ENCODE peak calls at places on chromosome 5, in six cellular contexts. One of them, this sample, is unnamed.

GRCh38 chr5:52924458-52924857 is 64.7 kb upstream of the ITGA2 start:
- DNase-seq in nucleus accumbens: no peak
- DNase-seq in neural crest cell: no peak
- DNase-seq in HuH-7: no peak
- DNase-seq in stimulated activated CD8-positive, alpha-beta memory T cell treated with anti-CD3 and anti-CD28 coated beads, Interleukin-4, amount 100 ng/mL, for 24 hours: no peak
- DNase-seq in psoas muscle: no peak
- DNase-seq in this sample: no peak

GRCh38 chr5:147339313-147339712 is 104.5 kb downstream of the STK32A start:
- DNase-seq in psoas muscle: no peak
- DNase-seq in neural crest cell: no peak
- DNase-seq in nucleus accumbens: no peak
- DNase-seq in stimulated activated CD8-positive, alpha-beta memory T cell treated with anti-CD3 and anti-CD28 coated beads, Interleukin-4, amount 100 ng/mL, for 24 hours: no peak
- DNase-seq in HuH-7: no peak
- DNase-seq in this sample: no peak

GRCh38 chr5:100746730-100747129 is 156.4 kb downstream of the ST8SIA4 start:
- DNase-seq in psoas muscle: no peak
- DNase-seq in HuH-7: no peak
- DNase-seq in stimulated activated CD8-positive, alpha-beta memory T cell treated with anti-CD3 and anti-CD28 coated beads, Interleukin-4, amount 100 ng/mL, for 24 hours: no peak
- DNase-seq in neural crest cell: no peak
- DNase-seq in nucleus accumbens: no peak
- DNase-seq in this sample: no peak

GRCh38 chr5:124773291-124774001 is 27.0 kb upstream of the ZNF608 start:
- DNase-seq in psoas muscle: no peak
- DNase-seq in neural crest cell: peak; percentile 3
- DNase-seq in HuH-7: no peak
- DNase-seq in nucleus accumbens: no peak
- DNase-seq in stimulated activated CD8-positive, alpha-beta memory T cell treated with anti-CD3 and anti-CD28 coated beads, Interleukin-4, amount 100 ng/mL, for 24 hours: no peak
- DNase-seq in this sample: no peak

GRCh38 chr5:40223884-40224402 is 455.8 kb upstream of the PTGER4 start:
- DNase-seq in HuH-7: no peak
- DNase-seq in psoas muscle: no peak
- DNase-seq in stimulated activated CD8-positive, alpha-beta memory T cell treated with anti-CD3 and anti-CD28 coated beads, Interleukin-4, amount 100 ng/mL, for 24 hours: no peak
- DNase-seq in neural crest cell: no peak
- DNase-seq in nucleus accumbens: no peak
- DNase-seq in this sample: no peak

GRCh38 chr5:1172007-1172581 is 29.3 kb upstream of the SLC6A19 start:
- DNase-seq in stimulated activated CD8-positive, alpha-beta memory T cell treated with anti-CD3 and anti-CD28 coated beads, Interleukin-4, amount 100 ng/mL, for 24 hours: no peak
- DNase-seq in neural crest cell: no peak
- DNase-seq in nucleus accumbens: no peak
- DNase-seq in psoas muscle: peak; percentile 10
- DNase-seq in HuH-7: no peak
- DNase-seq in this sample: no peak

GRCh38 chr5:139745121-139745799 is 50.3 kb upstream of the PSD2 start:
- DNase-seq in stimulated activated CD8-positive, alpha-beta memory T cell treated with anti-CD3 and anti-CD28 coated beads, Interleukin-4, amount 100 ng/mL, for 24 hours: no peak
- DNase-seq in nucleus accumbens: no peak
- DNase-seq in neural crest cell: no peak
- DNase-seq in psoas muscle: peak; percentile 67
- DNase-seq in HuH-7: no peak
- DNase-seq in this sample: peak; percentile 32

GRCh38 chr5:38473008-38473407 is 83.4 kb downstream of the LIFR start:
- DNase-seq in nucleus accumbens: no peak
- DNase-seq in HuH-7: no peak
- DNase-seq in psoas muscle: no peak
- DNase-seq in neural crest cell: no peak
- DNase-seq in stimulated activated CD8-positive, alpha-beta memory T cell treated with anti-CD3 and anti-CD28 coated beads, Interleukin-4, amount 100 ng/mL, for 24 hours: no peak
- DNase-seq in this sample: peak; percentile 27

GRCh38 chr5:166596043-166596442 is 1695.4 kb upstream of the WWC1 start:
- DNase-seq in nucleus accumbens: no peak
- DNase-seq in psoas muscle: no peak
- DNase-seq in stimulated activated CD8-positive, alpha-beta memory T cell treated with anti-CD3 and anti-CD28 coated beads, Interleukin-4, amount 100 ng/mL, for 24 hours: no peak
- DNase-seq in HuH-7: no peak
- DNase-seq in neural crest cell: no peak
- DNase-seq in this sample: no peak

GRCh38 chr5:126373621-126374416 is 49.4 kb upstream of the GRAMD2B start:
- DNase-seq in stimulated activated CD8-positive, alpha-beta memory T cell treated with anti-CD3 and anti-CD28 coated beads, Interleukin-4, amount 100 ng/mL, for 24 hours: no peak
- DNase-seq in neural crest cell: no peak
- DNase-seq in nucleus accumbens: no peak
- DNase-seq in HuH-7: no peak
- DNase-seq in psoas muscle: no peak
- DNase-seq in this sample: no peak